ENCODE peak calls at places on chromosomes 16 and 17, in ten cellular contexts. L is activated CD4-positive, CD25-positive, alpha-beta regulatory T cell treated with anti-CD3 and anti-CD28 coated beads, Interleukin-2, amount 50 U/mL, for 16 hours; N is heart left ventricle; K is NCI-H187 treated with DMSO at 0.1 percent for 48 hours; V is breast epithelium; O is brain microvascular endothelial cell; B is T follicular helper cell; W is stimulated activated CD8-positive, alpha-beta memory T cell treated with anti-CD3 and anti-CD28 coated beads, Interleukin-4, amount 100 ng/mL, for 48 hours; Y is DND-41; F is epithelial cell of prostate. G is an unnamed sample.

GRCh38 chr17:34606721-34607120 is 27.3 kb downstream of the TMEM132E start:
- DNase-seq in N (no peak), O (no peak), V (no peak), Y (no peak), B (no peak), L (no peak), K (no peak), W (no peak), F (no peak), G (no peak)

GRCh38 chr16:60166-60565 is 6.5 kb downstream of the SNRNP25 start:
- DNase-seq in L (no peak), B (no peak), V (no peak), K (no peak), N (no peak), F (no peak), O (no peak), W (no peak), Y (no peak), G (no peak)

GRCh38 chr17:48128411-48128810 is 20.8 kb downstream of the SNX11 start:
- DNase-seq in O (no peak), B (no peak), W (no peak), Y (no peak), V (no peak), L (no peak), N (no peak), K (no peak), F (no peak), G (no peak)

GRCh38 chr17:79048826-79049755 is 25.1 kb downstream of the C1QTNF1 start:
- DNase-seq in W (no peak), V (no peak), K (no peak), L (no peak), Y (no peak), N (no peak), O (no peak), F (no peak), B (no peak), G (no peak)

GRCh38 chr17:65662166-65662565 is 100.7 kb upstream of the AXIN2 start:
- DNase-seq in W (no peak), Y (no peak), B (no peak), L (no peak), O (no peak), N (no peak), K (no peak), V (no peak), F (no peak), G (no peak)

GRCh38 chr17:57350266-57350665 is 93.9 kb downstream of the MSI2 start:
- DNase-seq in K (no peak), N (no peak), F (no peak), V (no peak), Y (no peak), O (no peak), B (no peak), L (no peak), W (no peak), G (no peak)

GRCh38 chr16:49932449-49932848 is 76.5 kb upstream of the ZNF423 start:
- DNase-seq in O (no peak), B (no peak), W (no peak), L (no peak), K (no peak), Y (no peak), V (no peak), N (no peak), F (no peak), G (no peak)

GRCh38 chr17:34386343-34386924 is 23.4 kb upstream of the CCL1 start:
- DNase-seq in K (no peak), F (no peak), W (no peak), N (no peak), Y (no peak), L (no peak), V (no peak), O (no peak), B (no peak), G (no peak)

GRCh38 chr17:35879748-35880654 is at the start of gene CCL5:
- DNase-seq in V (no peak), K (no peak), W (peak), N (no peak), O (no peak), F (peak), L (no peak), Y (no peak), B (no peak), G (peak)

GRCh38 chr16:50841081-50841886 is 99.4 kb downstream of the CYLD start:
- DNase-seq in B (peak), N (no peak), W (peak), V (no peak), K (no peak), O (no peak), Y (no peak), L (no peak), F (no peak), G (peak)

GRCh38 chr17:45227101-45227591 is 5.5 kb downstream of the FMNL1 start:
- DNase-seq in L (no peak), O (no peak), W (peak), B (no peak), K (no peak), Y (no peak), N (peak), F (no peak), V (no peak), G (no peak)

GRCh38 chr17:1649844-1650409 is at the start of gene RILP:
- DNase-seq in N (peak), L (no peak), B (no peak), V (peak), F (no peak), O (no peak), K (no peak), Y (peak), W (no peak), G (no peak)

GRCh38 chr17:63490321-63490720 is 13.5 kb downstream of the ACE start:
- DNase-seq in V (no peak), F (no peak), K (no peak), B (no peak), Y (no peak), L (no peak), W (no peak), O (no peak), N (no peak), G (no peak)

GRCh38 chr16:73447850-73448249 is 399.9 kb upstream of the ZFHX3 start:
- DNase-seq in Y (no peak), V (no peak), B (no peak), L (no peak), O (no peak), W (no peak), N (no peak), F (no peak), K (no peak), G (no peak)

GRCh38 chr16:56847173-56847948 is 17.6 kb upstream of the SLC12A3 start:
- DNase-seq in O (no peak), Y (peak), V (no peak), W (no peak), L (no peak), F (no peak), B (no peak), N (no peak), K (no peak), G (peak)

GRCh38 chr16:69865701-69866100 is 85.4 kb upstream of the CLEC18A start:
- DNase-seq in B (no peak), W (no peak), N (no peak), V (no peak), K (no peak), O (peak), L (no peak), F (no peak), Y (no peak), G (no peak)

GRCh38 chr17:34981538-34982241 is 1.4 kb downstream of the LIG3 start:
- DNase-seq in F (no peak), K (no peak), W (no peak), B (no peak), V (no peak), N (no peak), L (no peak), O (no peak), Y (no peak), G (no peak)

GRCh38 chr16:56911771-56912541 is 20.0 kb upstream of the HERPUD1 start:
- DNase-seq in W (no peak), Y (no peak), F (no peak), N (peak), V (no peak), O (peak), K (no peak), L (no peak), B (no peak), G (no peak)

GRCh38 chr17:62703776-62704380 is 76.4 kb downstream of the MRC2 start:
- DNase-seq in L (peak), N (peak), K (no peak), V (peak), O (no peak), Y (peak), W (peak), F (no peak), B (peak), G (peak)

G was measured in T-helper 1 cell.